ENCODE peak calls at places on chromosomes 3 and 15, in four cellular contexts. T, G, K and I are unnamed samples. For H3K4me1, the result is how much of the 10 kb centered on the place peaks cover.

GRCh38 chr3:177681156-177681555 is 483.9 kb upstream of the TBL1XR1 start:
- DNase-seq in T (no peak), G (peak), K (no peak), I (no peak)

GRCh38 chr15:70422342-70422741 is 324.6 kb upstream of the TLE3 start:
- DNase-seq in T (no peak), G (no peak), K (no peak), I (no peak)

GRCh38 chr15:69424748-69425413 is 10.7 kb downstream of the KIF23 start:
- DNase-seq in T (no peak), G (no peak), K (peak), I (no peak)

GRCh38 chr3:9951962-9952805 is at the start of gene PRRT3:
- DNase-seq in T (peak), G (peak), K (peak), I (no peak)

GRCh38 chr3:184325715-184326114 is 11.3 kb downstream of the EIF4G1 start:
- DNase-seq in T (no peak), G (no peak), K (no peak), I (no peak)

GRCh38 chr15:34318277-34319079 is 19.1 kb downstream of the SLC12A6 start:
- DNase-seq in T (peak), G (peak), K (peak), I (peak)

GRCh38 chr3:196996454-196997265 is 28.0 kb upstream of the PIGZ start:
- DNase-seq in T (no peak), G (no peak), K (no peak), I (no peak)

GRCh38 chr15:94305133-94305532 is 73.8 kb downstream of the MCTP2 start:
- DNase-seq in T (no peak), G (no peak), K (peak), I (no peak)

GRCh38 chr3:4501422-4501821 is 8.3 kb downstream of the ITPR1 start:
- DNase-seq in T (no peak), G (no peak), K (no peak), I (no peak)

GRCh38 chr15:28984421-28985375 is 98.9 kb downstream of the APBA2 start:
- DNase-seq in T (no peak), G (peak), K (peak), I (no peak)

GRCh38 chr3:175149675-175150074 is 290.5 kb downstream of the NAALADL2 start:
- DNase-seq in T (no peak), G (no peak), K (peak), I (no peak)

GRCh38 chr3:81663114-81663513 is 98.3 kb downstream of the GBE1 start:
- DNase-seq in T (no peak), G (no peak), K (no peak), I (no peak)

GRCh38 chr15:52415628-52416027 is 113.1 kb downstream of the MYO5A start:
- DNase-seq in T (no peak), G (no peak), K (no peak), I (no peak)

GRCh38 chr15:52540374-52541012 is 11.8 kb upstream of the MYO5A start:
- DNase-seq in T (peak), G (peak), K (no peak), I (no peak)

GRCh38 chr3:115819785-115820384 is 196.6 kb downstream of the GAP43 start:
- DNase-seq in T (peak), G (peak), K (peak), I (peak)

GRCh38 chr3:72482589-72483249 is 365.5 kb downstream of the SHQ1 start:
- DNase-seq in T (peak), G (peak), K (peak), I (peak)

GRCh38 chr3:113266738-113267137 is 55.4 kb downstream of the BOC start:
- DNase-seq in T (no peak), G (no peak), K (no peak), I (no peak)

GRCh38 chr15:59199775-59200465 is 6.7 kb upstream of the LDHAL6B start:
- DNase-seq in T (no peak), G (peak), K (peak), I (no peak)

DNA sequence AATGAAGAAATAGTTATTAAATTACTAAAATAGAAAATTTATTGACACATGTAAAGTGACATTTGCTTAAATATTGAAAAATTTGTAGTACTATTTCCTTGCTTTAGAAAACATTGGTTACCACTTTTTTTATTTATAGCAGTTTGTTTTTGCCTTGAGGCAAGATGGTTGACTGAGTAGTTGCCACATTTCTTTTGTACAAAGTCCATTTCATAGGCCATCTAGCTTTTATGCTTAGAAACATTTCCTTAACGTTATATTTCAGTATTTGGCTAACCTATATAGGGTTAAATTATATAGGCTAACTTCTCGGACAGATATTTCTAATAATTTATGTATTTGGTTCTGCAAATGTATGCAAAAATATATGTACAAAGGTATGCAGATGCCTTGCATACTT is 17.1 kb downstream of the CTNNB1 start:
- DNase-seq in T (no peak), G (no peak), K (no peak), I (no peak)
- H3K4me1 ChIP-seq in T (half or more), G (under half), K (under half), I (under half)

GRCh38 chr15:79775821-79776220 is 121.0 kb downstream of the MTHFS start:
- DNase-seq in T (no peak), G (no peak), K (no peak), I (no peak)

GRCh38 chr15:79778378-79778990 is 118.3 kb downstream of the MTHFS start:
- DNase-seq in T (no peak), G (no peak), K (no peak), I (no peak)

GRCh38 chr15:79779739-79780138 is 117.1 kb downstream of the MTHFS start:
- DNase-seq in T (no peak), G (no peak), K (no peak), I (no peak)

DNA sequence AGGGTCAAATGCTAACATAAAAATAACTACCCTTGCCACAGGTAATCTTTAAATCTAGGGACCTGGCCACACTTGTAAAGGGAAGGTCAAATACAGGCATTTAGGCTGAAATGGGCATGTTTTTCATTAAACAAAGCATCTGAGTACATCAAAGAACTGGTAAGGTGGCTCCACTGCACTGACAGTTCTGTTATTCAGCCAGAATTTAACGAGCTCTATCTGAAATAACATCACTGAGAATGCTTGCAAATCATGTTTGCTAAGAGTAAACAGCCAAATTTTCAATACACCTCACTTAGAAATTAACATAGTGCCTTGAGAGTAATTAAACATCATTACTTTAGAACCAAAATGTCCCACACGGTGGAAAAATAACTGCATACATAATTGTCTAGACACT is 118.9 kb downstream of the MTHFS start:
- DNase-seq in T (no peak), G (no peak), K (no peak), I (no peak)
- H3K4me1 ChIP-seq in T (under half), G (under half), K (under half), I (under half)

DNA sequence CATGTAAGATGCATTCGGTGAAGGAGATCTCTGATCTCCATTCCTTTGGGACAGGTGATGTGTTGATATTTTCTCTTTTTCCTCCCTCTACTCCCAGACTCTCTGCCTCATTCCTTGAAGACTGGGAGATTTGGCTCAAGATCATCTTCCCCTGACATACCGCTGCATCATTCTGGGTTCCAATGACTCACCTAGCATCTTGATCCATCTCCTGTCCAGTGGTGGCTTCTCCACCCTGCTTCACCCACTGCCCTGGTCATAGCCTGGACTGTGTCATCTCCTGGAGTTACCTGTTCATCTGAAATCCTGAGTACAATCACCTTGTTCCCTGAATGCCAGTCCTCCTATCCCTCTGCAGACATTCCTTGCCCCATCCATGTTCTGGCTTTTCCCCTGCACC is 57.4 kb upstream of the TRAK1 start:
- DNase-seq in T (no peak), G (no peak), K (peak), I (no peak)
- H3K4me1 ChIP-seq in T (under half), G (under half), K (under half), I (half or more)

DNA sequence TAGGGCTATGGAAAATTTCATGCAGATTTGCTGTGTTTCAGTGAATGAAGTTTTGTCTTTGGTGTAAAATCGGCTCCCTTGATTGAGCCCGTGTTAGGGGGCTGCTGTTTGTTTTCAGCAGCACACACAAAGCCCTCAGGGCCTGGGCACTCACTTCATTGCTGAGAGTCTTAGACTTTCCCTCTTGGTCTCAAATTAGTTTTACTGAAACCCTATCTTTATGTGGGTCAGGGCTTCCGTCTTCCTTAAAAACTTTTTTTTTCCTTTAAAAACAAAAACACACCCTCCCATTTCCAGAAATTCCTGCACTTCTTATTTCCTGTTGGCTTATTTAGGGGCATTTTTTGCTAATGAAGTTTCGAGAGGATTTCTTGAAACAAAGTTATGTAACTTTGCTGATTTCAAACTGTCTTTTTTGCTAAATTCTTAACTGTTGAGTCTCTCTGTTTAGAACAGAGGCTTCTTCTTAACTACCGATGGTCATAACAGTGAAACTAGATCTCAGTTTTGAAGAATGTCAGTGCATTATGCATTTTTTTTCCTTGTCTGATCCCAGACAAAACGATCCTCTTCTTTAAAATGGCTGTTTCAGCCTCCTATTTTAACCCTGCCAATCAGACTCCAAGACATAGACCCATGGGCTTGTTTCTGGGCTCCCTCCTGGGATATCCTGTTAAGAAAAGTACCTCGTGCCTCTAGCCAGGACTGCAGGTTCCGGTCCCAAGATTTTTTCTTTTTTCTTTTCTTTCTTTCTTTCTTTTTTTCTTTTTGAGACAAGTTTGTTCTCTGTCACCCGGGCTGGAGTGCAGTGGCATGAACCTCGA is 23.3 kb downstream of the ANAPC13 start:
- DNase-seq in T (no peak), G (peak), K (peak), I (no peak)
- H3K4me1 ChIP-seq in T (under half), G (under half), K (under half), I (half or more)

GRCh38 chr3:111899966-111900365 is 40.9 kb downstream of the PHLDB2 start:
- DNase-seq in T (no peak), G (no peak), K (no peak), I (no peak)

GRCh38 chr3:111903067-111903511 is 44.0 kb downstream of the PHLDB2 start:
- DNase-seq in T (peak), G (peak), K (peak), I (no peak)

GRCh38 chr3:111904376-111905241 is 45.5 kb downstream of the PHLDB2 start:
- DNase-seq in T (no peak), G (peak), K (peak), I (no peak)

GRCh38 chr3:111901617-111902016 is 42.6 kb downstream of the PHLDB2 start:
- DNase-seq in T (no peak), G (peak), K (no peak), I (no peak)

GRCh38 chr3:111902534-111902933 is 43.5 kb downstream of the PHLDB2 start:
- DNase-seq in T (no peak), G (no peak), K (no peak), I (no peak)
- H3K4me1 ChIP-seq in T (under half), G (under half), K (under half), I (half or more)

DNA sequence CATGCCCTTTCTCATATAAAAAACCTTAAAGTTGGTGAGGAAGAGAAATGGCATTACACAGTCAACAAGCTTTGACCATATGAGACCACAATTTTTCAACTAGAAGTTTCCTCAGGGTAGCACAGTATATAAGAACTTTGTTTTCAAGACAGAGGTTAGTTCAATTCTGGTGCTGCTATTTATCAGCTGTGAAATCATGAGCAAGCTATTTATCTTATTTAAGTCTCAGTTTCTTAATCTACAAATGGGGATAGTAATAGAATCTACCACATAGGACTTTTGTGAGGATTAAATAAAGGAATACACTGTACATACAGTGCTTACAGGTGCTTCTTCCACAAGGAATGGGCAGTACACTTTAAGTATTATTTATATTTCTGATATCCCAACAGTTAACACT is 178.9 kb downstream of the TNIK start:
- DNase-seq in T (no peak), G (no peak), K (no peak), I (no peak)
- H3K4me1 ChIP-seq in T (under half), G (under half), K (under half), I (under half)

GRCh38 chr3:49410844-49411549 is 779 bp downstream of the RHOA start:
- DNase-seq in T (no peak), G (no peak), K (no peak), I (no peak)
- H3K4me1 ChIP-seq in T (under half), G (under half), K (under half), I (under half)